ENCODE peak calls at places on chromosomes 4 and X, in six cellular contexts. X is right lobe of liver; G is A549; P is effector memory CD4-positive, alpha-beta T cell; M is AG10803; U is SK-N-SH. A is an unnamed sample.

GRCh38 chr4:185914583-185915199 is 102.7 kb upstream of the SORBS2 start:
- DNase-seq in X (no peak), G (no peak), P (no peak), M (peak), U (peak), A (no peak)

GRCh38 chrX:38494239-38494823 is 67.0 kb upstream of the TSPAN7 start:
- DNase-seq in X (no peak), G (no peak), P (no peak), M (no peak), U (peak), A (no peak)

GRCh38 chrX:1486177-1486576 is 33.5 kb upstream of the ASMTL start:
- DNase-seq in X (peak), G (no peak), P (no peak), M (no peak), U (no peak), A (no peak)

GRCh38 chr4:141220271-141220654 is 432 bp upstream of the ZNF330 start:
- DNase-seq in X (no peak), G (no peak), P (no peak), M (no peak), U (no peak), A (no peak)

GRCh38 chr4:103095080-103095479 is 4.6 kb downstream of the BDH2 start:
- DNase-seq in X (no peak), G (no peak), P (no peak), M (no peak), U (no peak), A (no peak)

GRCh38 chr4:86220137-86220536 is 139.7 kb downstream of the MAPK10 start:
- DNase-seq in X (no peak), G (no peak), P (no peak), M (peak), U (no peak), A (no peak)

GRCh38 chrX:2614911-2615310 is 76.2 kb upstream of the CD99 start:
- DNase-seq in X (no peak), G (no peak), P (no peak), M (peak), U (no peak), A (no peak)

GRCh38 chr4:56468097-56468422 is 643 bp downstream of the SRP72 start:
- DNase-seq in X (peak), G (peak), P (peak), M (no peak), U (peak), A (peak)

GRCh38 chrX:63513825-63514574 is 162.9 kb upstream of the SPIN4 start:
- DNase-seq in X (no peak), G (no peak), P (no peak), M (peak), U (no peak), A (no peak)

GRCh38 chrX:23745786-23746185 is 2.7 kb upstream of the ACOT9 start:
- DNase-seq in X (no peak), G (no peak), P (no peak), M (no peak), U (no peak), A (no peak)

GRCh38 chrX:40058719-40059118 is 39.0 kb downstream of the BCOR start:
- DNase-seq in X (peak), G (no peak), P (no peak), M (no peak), U (no peak), A (no peak)

GRCh38 chr4:7721984-7722551 is 217.6 kb downstream of the AFAP1 start:
- DNase-seq in X (no peak), G (no peak), P (no peak), M (no peak), U (no peak), A (no peak)

GRCh38 chr4:140014284-140014683 is 139.7 kb downstream of the MAML3 start:
- DNase-seq in X (no peak), G (no peak), P (no peak), M (no peak), U (no peak), A (no peak)

GRCh38 chr4:189029961-189030360 is 890.7 kb downstream of the TRIML1 start:
- DNase-seq in X (no peak), G (no peak), P (no peak), M (no peak), U (no peak), A (no peak)
- H3K4me3 ChIP-seq in X (no peak), G (no peak), P (no peak), M (no peak), U (no peak), A (no peak)

DNA sequence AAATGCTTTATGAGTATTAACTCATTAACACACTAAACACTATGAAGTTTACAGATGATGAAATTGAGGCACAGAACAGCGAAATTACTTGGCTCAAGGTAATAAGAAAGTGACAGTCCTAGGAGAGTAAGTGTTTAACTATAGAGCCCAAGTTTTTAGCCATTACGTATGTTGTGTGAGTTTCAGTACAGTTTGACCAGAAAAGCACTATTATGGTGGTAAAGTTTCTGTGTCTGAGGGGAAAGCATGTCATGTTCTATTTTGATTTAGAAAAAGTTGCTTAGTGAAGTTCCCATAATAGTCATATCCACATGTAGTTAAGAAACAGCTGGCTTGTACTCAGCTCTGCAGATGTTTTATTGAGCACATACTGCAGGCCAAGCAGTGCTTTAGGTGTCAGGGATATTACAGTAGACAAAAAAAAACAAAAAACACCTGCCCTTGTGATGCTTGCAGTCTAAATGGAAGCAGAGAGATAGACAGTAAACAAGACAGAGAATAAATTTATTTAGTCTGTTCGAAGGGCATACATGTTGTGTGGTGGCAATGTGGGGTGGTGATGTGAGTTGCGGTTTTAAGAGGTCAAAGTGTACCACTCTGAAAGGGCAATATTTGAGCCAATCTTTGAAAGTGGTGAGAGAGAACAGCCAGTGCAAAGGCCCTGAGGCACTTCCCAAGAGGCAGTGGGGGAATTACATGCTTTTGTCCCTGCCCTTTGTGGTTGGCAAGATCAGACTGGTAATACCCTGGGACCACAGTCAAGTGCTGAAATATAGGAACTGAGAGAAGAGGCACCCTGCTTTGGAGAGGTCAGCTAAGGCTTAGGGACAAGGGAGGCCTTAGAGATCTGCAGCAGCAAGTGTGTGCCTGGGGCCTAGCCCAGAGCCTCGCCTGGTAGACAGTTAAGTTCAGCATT is 6.2 kb downstream of the TMEM131L start:
- DNase-seq in X (no peak), G (no peak), P (no peak), M (no peak), U (no peak), A (no peak)
- H3K4me3 ChIP-seq in X (no peak), G (no peak), P (no peak), M (no peak), U (no peak), A (no peak)

GRCh38 chr4:76187152-76187551 is 26.5 kb downstream of the SCARB2 start:
- DNase-seq in X (peak), G (no peak), P (no peak), M (no peak), U (no peak), A (no peak)
- H3K4me3 ChIP-seq in X (no peak), G (no peak), P (no peak), M (no peak), U (no peak), A (no peak)

GRCh38 chr4:13298655-13299054 is 185.5 kb downstream of the RAB28 start:
- DNase-seq in X (no peak), G (no peak), P (no peak), M (no peak), U (no peak), A (no peak)
- H3K4me3 ChIP-seq in X (no peak), G (no peak), P (no peak), M (no peak), U (no peak), A (no peak)

GRCh38 chrX:71543316-71543715 is 10.4 kb downstream of the OGT start:
- DNase-seq in X (no peak), G (peak), P (no peak), M (peak), U (no peak), A (no peak)

GRCh38 chrX:71542411-71542810 is 9.5 kb downstream of the OGT start:
- DNase-seq in X (no peak), G (no peak), P (no peak), M (peak), U (no peak), A (no peak)

GRCh38 chrX:71542825-71543224 is 9.9 kb downstream of the OGT start:
- DNase-seq in X (no peak), G (no peak), P (no peak), M (no peak), U (no peak), A (no peak)

GRCh38 chrX:71540801-71541545 is 8.1 kb downstream of the OGT start:
- DNase-seq in X (no peak), G (no peak), P (no peak), M (no peak), U (no peak), A (no peak)

DNA sequence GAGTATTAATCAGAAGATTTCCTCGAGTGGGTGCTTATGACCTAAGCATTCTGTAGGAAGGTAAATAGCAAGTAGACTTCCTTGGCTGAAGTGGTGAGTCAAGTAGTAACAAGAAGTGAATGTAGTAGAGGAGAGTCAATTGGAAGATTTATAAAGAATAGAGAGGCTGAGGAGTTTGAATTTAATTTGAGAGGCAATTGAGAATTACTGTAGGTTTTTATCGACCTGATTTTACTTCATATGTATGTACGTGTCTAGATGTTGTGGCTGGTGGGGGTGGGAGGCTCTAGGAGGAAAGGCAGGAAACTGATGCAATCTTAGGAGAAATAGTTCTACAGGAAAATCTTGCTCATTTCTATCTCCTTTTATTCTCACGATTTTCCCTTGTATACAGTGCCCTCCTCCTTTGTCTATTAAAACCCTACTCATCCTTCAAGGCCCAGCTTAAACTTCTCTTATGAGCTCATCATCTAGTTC is 8.7 kb downstream of the OGT start:
- DNase-seq in X (no peak), G (no peak), P (no peak), M (peak), U (no peak), A (no peak)
- H3K4me3 ChIP-seq in X (no peak), G (no peak), P (no peak), M (no peak), U (no peak), A (no peak)

GRCh38 chr4:124019749-124020549 is 623.4 kb downstream of the SPRY1 start:
- DNase-seq in X (no peak), G (no peak), P (no peak), M (no peak), U (no peak), A (no peak)
- H3K4me3 ChIP-seq in X (no peak), G (no peak), P (no peak), M (no peak), U (no peak), A (no peak)

GRCh38 chrX:137550561-137551305 is 15.2 kb upstream of the ZIC3 start:
- DNase-seq in X (no peak), G (no peak), P (no peak), M (no peak), U (no peak), A (no peak)

GRCh38 chrX:137549073-137549472 is 16.9 kb upstream of the ZIC3 start:
- DNase-seq in X (no peak), G (no peak), P (no peak), M (no peak), U (no peak), A (no peak)

GRCh38 chrX:137548261-137548660 is 17.7 kb upstream of the ZIC3 start:
- DNase-seq in X (no peak), G (no peak), P (no peak), M (no peak), U (no peak), A (no peak)

GRCh38 chrX:137547291-137547690 is 18.6 kb upstream of the ZIC3 start:
- DNase-seq in X (no peak), G (no peak), P (no peak), M (no peak), U (no peak), A (no peak)

DNA sequence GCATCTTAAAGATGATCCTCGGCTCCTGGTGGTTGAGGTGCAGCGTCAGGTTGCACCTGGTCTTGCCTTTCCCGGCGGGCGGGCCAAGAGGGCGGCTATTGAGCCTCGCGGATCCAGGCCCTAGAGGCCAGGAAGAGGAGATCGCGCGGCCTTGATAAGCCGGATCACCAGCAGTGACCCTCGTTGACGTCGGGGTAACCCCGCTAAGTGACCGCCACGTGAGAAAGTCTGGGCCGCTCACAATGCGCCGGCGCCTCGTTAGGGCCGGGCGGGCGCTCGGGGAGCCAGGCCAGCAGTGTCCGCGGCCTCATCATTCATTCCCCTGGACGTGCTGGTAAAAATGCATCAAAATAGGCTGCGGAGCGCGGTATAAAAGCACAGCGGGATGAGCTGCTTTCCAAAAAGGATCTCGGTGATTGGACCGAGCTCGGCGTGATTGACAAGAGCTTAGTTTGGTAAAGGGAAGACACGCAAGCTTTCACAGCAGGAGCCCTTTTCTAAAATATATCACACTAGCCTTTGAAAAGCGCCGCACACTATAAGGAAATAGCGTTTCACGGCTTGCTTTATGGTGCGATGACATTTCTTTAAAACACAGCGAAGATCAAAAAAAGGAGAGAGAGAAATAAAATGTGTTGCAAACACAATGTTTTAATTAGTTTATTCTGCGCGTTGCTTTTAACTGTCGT is 15.9 kb upstream of the ZIC3 start:
- DNase-seq in X (no peak), G (no peak), P (no peak), M (no peak), U (no peak), A (no peak)
- H3K4me3 ChIP-seq in X (no peak), G (no peak), P (no peak), M (no peak), U (no peak), A (no peak)

DNA sequence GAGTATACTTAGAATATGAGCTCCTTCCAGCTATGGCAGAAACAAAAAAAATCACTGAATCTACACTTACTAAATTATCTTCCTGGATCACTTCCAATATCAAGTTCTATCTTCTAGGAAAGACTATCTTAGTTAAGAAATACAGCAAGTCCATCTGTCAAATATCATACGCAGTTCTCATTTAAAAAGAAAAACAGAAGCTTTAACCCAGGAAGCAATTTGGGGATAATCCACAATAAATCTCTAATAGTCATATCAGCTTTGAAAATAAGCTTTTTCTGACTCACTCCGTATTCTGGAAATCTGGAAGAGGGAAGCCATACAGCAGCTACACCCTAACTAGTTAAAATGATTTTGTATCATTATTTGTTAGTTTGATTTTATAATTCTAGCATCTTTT is 37.2 kb downstream of the NFXL1 start:
- DNase-seq in X (no peak), G (no peak), P (no peak), M (no peak), U (no peak), A (no peak)
- H3K4me3 ChIP-seq in X (no peak), G (no peak), P (no peak), M (no peak), U (no peak), A (no peak)

GRCh38 chrX:12319012-12319519 is 180.8 kb downstream of the FRMPD4 start:
- DNase-seq in X (no peak), G (no peak), P (no peak), M (peak), U (no peak), A (no peak)

GRCh38 chrX:12322031-12322430 is 183.8 kb downstream of the FRMPD4 start:
- DNase-seq in X (no peak), G (no peak), P (no peak), M (no peak), U (no peak), A (no peak)

GRCh38 chrX:12315526-12315925 is 177.3 kb downstream of the FRMPD4 start:
- DNase-seq in X (no peak), G (no peak), P (no peak), M (peak), U (no peak), A (no peak)

GRCh38 chrX:12319955-12320354 is 181.7 kb downstream of the FRMPD4 start:
- DNase-seq in X (no peak), G (no peak), P (no peak), M (no peak), U (no peak), A (no peak)
- H3K4me3 ChIP-seq in X (no peak), G (no peak), P (no peak), M (no peak), U (no peak), A (no peak)

A was measured in HL-60.